ENCODE peak calls at places on chromosomes 3 and 15, in nine cellular contexts. F is cardiac muscle cell, P is GM23338, U is IMR-90, S is neuronal stem cell, I is lower lobe of right lung, O is PC-9, G is trophoblast cell, M is breast epithelium. Y is an unnamed sample. For H3K4me1, the result is how much of the 10 kb centered on the place peaks cover.

GRCh38 chr3:182787302-182788036 is 5.8 kb upstream of the ATP11B start:
- DNase-seq in O (no peak), G (no peak), I (no peak), S (no peak), F (peak), M (no peak), U (peak), P (no peak), Y (no peak)

GRCh38 chr15:68441045-68441743 is 9.2 kb upstream of the ITGA11 start:
- DNase-seq in M (no peak), G (no peak), P (no peak), U (peak), O (no peak), I (no peak), F (peak), S (no peak), Y (no peak)

GRCh38 chr3:130378677-130379191 is 33.3 kb downstream of the COL6A5 start:
- DNase-seq in G (peak), P (no peak), S (no peak), O (no peak), I (no peak), U (no peak), F (no peak), M (no peak), Y (no peak)

GRCh38 chr15:92392462-92392861 is 1.2 kb upstream of the ST8SIA2 start:
- DNase-seq in S (peak), G (no peak), P (peak), M (no peak), U (no peak), I (no peak), O (no peak), F (no peak), Y (no peak)

GRCh38 chr15:72315706-72316370 is 4.1 kb downstream of the CELF6 start:
- DNase-seq in S (no peak), I (no peak), P (no peak), G (no peak), F (peak), M (no peak), O (no peak), U (no peak), Y (peak)

GRCh38 chr3:17430574-17430973 is 311.9 kb downstream of the TBC1D5 start:
- DNase-seq in S (no peak), I (no peak), F (no peak), G (no peak), P (no peak), M (no peak), O (no peak), U (no peak), Y (no peak)

GRCh38 chr3:180615954-180616353 is 14.0 kb downstream of the TTC14 start:
- DNase-seq in P (no peak), S (no peak), M (no peak), U (no peak), O (no peak), I (no peak), F (no peak), G (no peak), Y (no peak)

GRCh38 chr15:95259513-95259912 is 1028.2 kb downstream of the MCTP2 start:
- DNase-seq in I (no peak), O (peak), S (peak), M (peak), U (peak), G (peak), P (peak), F (peak), Y (peak)

GRCh38 chr15:85003593-85004312 is 22.1 kb downstream of the PDE8A start:
- DNase-seq in M (no peak), O (no peak), I (peak), S (no peak), G (no peak), F (no peak), P (no peak), U (no peak), Y (no peak)

GRCh38 chr3:79947469-79947868 is 179.7 kb upstream of the ROBO1 start:
- DNase-seq in G (peak), I (no peak), U (no peak), O (no peak), F (no peak), M (no peak), P (no peak), S (no peak), Y (no peak)

GRCh38 chr3:29720660-29721059 is 439.8 kb downstream of the RBMS3 start:
- DNase-seq in M (no peak), O (no peak), S (no peak), I (no peak), P (no peak), G (no peak), F (no peak), U (no peak), Y (no peak)

GRCh38 chr3:16207031-16207430 is 32.6 kb downstream of the GALNT15 start:
- DNase-seq in M (no peak), I (no peak), P (no peak), G (no peak), O (no peak), U (no peak), S (no peak), F (no peak), Y (no peak)

GRCh38 chr3:13617097-13617738 is 68.3 kb downstream of the FBLN2 start:
- DNase-seq in S (no peak), G (no peak), M (no peak), O (no peak), U (no peak), I (no peak), F (no peak), P (no peak), Y (no peak)

GRCh38 chr3:124083990-124084389 is 92.1 kb upstream of the ROPN1 start:
- DNase-seq in U (no peak), G (no peak), P (no peak), M (no peak), F (no peak), O (no peak), I (no peak), S (no peak), Y (no peak)

GRCh38 chr3:175716451-175716850 is 857.3 kb downstream of the NAALADL2 start:
- DNase-seq in F (no peak), I (no peak), S (no peak), U (peak), P (no peak), O (no peak), G (no peak), M (no peak), Y (no peak)

GRCh38 chr3:48599509-48600285 is 4.6 kb upstream of the COL7A1 start:
- DNase-seq in U (no peak), P (no peak), G (no peak), O (no peak), F (no peak), M (no peak), S (no peak), I (no peak), Y (no peak)

GRCh38 chr3:187719628-187720336 is 17.4 kb upstream of the RTP2 start:
- DNase-seq in I (peak), F (peak), G (no peak), P (no peak), M (no peak), S (no peak), O (no peak), U (no peak), Y (no peak)

GRCh38 chr3:118067439-118067838 is 967.2 kb downstream of the IGSF11 start:
- DNase-seq in P (no peak), S (no peak), I (no peak), G (no peak), U (no peak), O (no peak), M (no peak), F (no peak), Y (no peak)

GRCh38 chr3:111801697-111802655 is 57.1 kb upstream of the PHLDB2 start:
- DNase-seq in O (peak), M (no peak), S (no peak), P (no peak), U (peak), F (peak), G (peak), I (no peak), Y (peak)

GRCh38 chr3:15007681-15008141 is 57.4 kb downstream of the MRPS25 start:
- DNase-seq in O (no peak), I (no peak), M (no peak), S (no peak), P (no peak), F (peak), U (peak), G (peak), Y (no peak)

GRCh38 chr3:16239082-16239770 is 25.5 kb downstream of the DPH3 start:
- DNase-seq in I (no peak), U (no peak), F (peak), M (no peak), O (no peak), S (no peak), P (no peak), G (no peak), Y (no peak)

GRCh38 chr3:51371943-51372557 is 13.0 kb upstream of the MANF start:
- DNase-seq in P (peak), F (peak), M (no peak), U (peak), O (peak), G (peak), S (peak), I (no peak), Y (peak)

GRCh38 chr3:126356373-126357298 is 572 bp downstream of the KLF15 start:
- DNase-seq in I (peak), P (peak), U (no peak), G (peak), O (no peak), M (no peak), S (peak), F (peak), Y (peak)

GRCh38 chr3:139537795-139538538 is 1.6 kb downstream of the RBP1 start:
- DNase-seq in P (no peak), O (no peak), U (no peak), M (no peak), F (no peak), G (no peak), S (no peak), I (no peak), Y (no peak)

GRCh38 chr15:70111203-70112017 is 13.7 kb upstream of the TLE3 start:
- DNase-seq in F (peak), S (peak), O (peak), M (peak), G (peak), I (no peak), P (peak), U (peak), Y (peak)

GRCh38 chr3:24843955-24844354 is 349.3 kb upstream of the THRB start:
- DNase-seq in S (no peak), U (no peak), O (no peak), M (no peak), I (no peak), G (no peak), P (no peak), F (no peak), Y (no peak)

GRCh38 chr3:113575191-113575590 is 42.8 kb downstream of the SIDT1 start:
- DNase-seq in G (no peak), F (no peak), O (no peak), P (peak), I (no peak), U (no peak), M (no peak), S (peak), Y (no peak)

GRCh38 chr3:192840143-192840836 is 77.4 kb downstream of the MB21D2 start:
- DNase-seq in U (no peak), P (no peak), F (no peak), I (no peak), M (no peak), S (no peak), G (no peak), O (no peak), Y (no peak)

GRCh38 chr3:13207975-13208705 is 134.9 kb upstream of the IQSEC1 start:
- DNase-seq in M (no peak), G (no peak), U (no peak), I (no peak), S (no peak), P (no peak), O (no peak), F (no peak), Y (no peak)

GRCh38 chr3:187968883-187969580 is 184.9 kb upstream of the LPP start:
- DNase-seq in M (peak), P (no peak), G (peak), O (no peak), S (no peak), F (peak), U (peak), I (no peak), Y (peak)

GRCh38 chr3:14324224-14324944 is 78.0 kb upstream of the SLC6A6 start:
- DNase-seq in P (no peak), F (no peak), O (peak), G (peak), M (no peak), U (peak), S (no peak), I (no peak), Y (no peak)

GRCh38 chr3:146581877-146582508 is 23.2 kb downstream of the PLSCR5 start:
- DNase-seq in U (peak), O (peak), I (no peak), S (no peak), F (peak), M (no peak), P (no peak), G (peak), Y (no peak)

GRCh38 chr15:67190813-67191212 is 63.6 kb downstream of the AAGAB start:
- DNase-seq in O (no peak), F (no peak), I (no peak), G (no peak), M (no peak), S (no peak), U (peak), P (no peak), Y (no peak)

GRCh38 chr3:46085421-46086082 is 58.3 kb upstream of the XCR1 start:
- DNase-seq in M (no peak), P (no peak), U (no peak), F (no peak), O (no peak), G (peak), S (no peak), I (no peak), Y (no peak)

GRCh38 chr3:150149651-150150051 is 179.0 kb upstream of the PFN2 start:
- DNase-seq in O (peak), M (no peak), P (no peak), F (peak), S (no peak), G (peak), I (no peak), U (peak), Y (no peak)

GRCh38 chr3:150146891-150147761 is 176.4 kb upstream of the PFN2 start:
- DNase-seq in I (no peak), O (no peak), U (peak), P (no peak), G (no peak), S (no peak), F (peak), M (no peak), Y (no peak)

GRCh38 chr3:150150633-150151032 is 179.9 kb upstream of the PFN2 start:
- DNase-seq in U (peak), G (no peak), O (no peak), S (no peak), P (no peak), F (peak), M (no peak), I (no peak), Y (no peak)

GRCh38 chr3:150145659-150146058 is 175.0 kb upstream of the PFN2 start:
- DNase-seq in I (no peak), F (peak), O (no peak), P (no peak), G (peak), S (no peak), M (no peak), U (peak), Y (no peak)

DNA sequence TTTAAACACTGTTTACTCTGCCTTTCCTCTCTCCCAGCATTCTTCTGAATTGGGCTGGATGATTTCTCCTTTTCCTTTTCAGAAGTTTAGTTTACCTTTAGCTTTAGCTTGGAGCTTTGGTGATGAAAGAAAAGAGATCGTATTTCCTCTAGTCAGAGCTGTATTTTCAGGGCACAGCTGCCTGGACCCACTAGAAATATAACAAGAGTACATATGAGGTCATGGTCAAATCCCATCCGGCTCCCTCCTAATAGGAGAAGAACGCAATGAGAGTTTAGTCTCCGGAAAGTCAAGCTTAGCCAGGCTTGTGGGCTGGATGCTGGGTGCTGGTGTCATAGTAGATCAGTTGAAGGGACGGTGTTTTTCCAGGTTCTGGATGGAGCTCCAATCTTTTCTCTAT is 177.1 kb upstream of the PFN2 start:
- DNase-seq in M (no peak), U (peak), O (no peak), S (no peak), G (no peak), F (peak), I (no peak), P (no peak), Y (no peak)
- H3K4me1 ChIP-seq in M (under half), U (under half), O (under half), S (under half), G (under half), F (under half), I (under half), P (under half), Y (under half)

GRCh38 chr3:36373084-36373483 is 7.2 kb upstream of the STAC start:
- DNase-seq in S (no peak), U (peak), I (no peak), P (no peak), O (peak), M (no peak), F (peak), G (no peak), Y (no peak)
- H3K27ac ChIP-seq in S (no peak), U (no peak), I (no peak), P (no peak), O (peak), M (peak), F (no peak), G (no peak), Y (no peak)

DNA sequence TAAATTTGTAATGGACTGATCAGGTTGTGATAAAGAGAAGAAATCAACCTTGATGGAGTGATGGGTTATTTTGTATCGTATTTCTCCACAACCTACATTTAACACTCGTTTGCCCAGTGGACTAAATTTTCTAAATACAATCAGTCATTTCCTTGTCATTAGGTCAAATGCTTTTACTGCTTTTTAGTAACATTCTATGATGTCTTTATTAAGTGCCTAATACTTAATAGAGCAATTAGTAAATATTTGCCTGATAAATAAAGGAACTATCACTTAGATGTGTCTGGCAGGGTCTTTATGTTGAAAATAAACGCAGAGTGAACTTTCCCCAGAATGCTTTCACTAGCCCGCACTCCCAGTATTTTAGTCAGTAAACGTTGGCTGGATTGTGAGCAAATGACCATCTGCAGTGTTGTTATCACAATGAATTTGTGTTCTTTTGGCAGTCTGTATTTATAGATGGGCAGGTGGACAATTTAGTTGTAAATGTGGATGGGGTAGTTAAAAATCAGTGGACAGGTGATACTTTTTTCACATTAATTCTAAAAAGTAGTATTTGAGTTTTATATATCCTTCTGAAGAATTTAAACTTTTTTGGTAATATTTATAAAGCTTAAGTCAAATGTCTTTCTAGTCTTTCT is 4.8 kb downstream of the USP3 start:
- DNase-seq in M (no peak), O (no peak), U (no peak), S (no peak), P (no peak), F (no peak), G (no peak), I (no peak), Y (no peak)
- H3K4me1 ChIP-seq in M (under half), O (half or more), U (under half), S (under half), P (under half), F (under half), G (under half), I (half or more), Y (half or more)

GRCh38 chr3:66408458-66408857 is 92.4 kb downstream of the LRIG1 start:
- DNase-seq in U (no peak), F (no peak), I (no peak), O (no peak), M (no peak), S (no peak), P (no peak), G (no peak), Y (peak)
- H3K27ac ChIP-seq in U (no peak), F (no peak), I (no peak), O (no peak), M (peak), S (no peak), P (peak), G (no peak), Y (peak)

GRCh38 chr3:133575121-133575520 is 1.6 kb downstream of the CDV3 start:
- DNase-seq in M (no peak), F (no peak), S (no peak), P (no peak), O (no peak), I (no peak), U (no peak), G (peak), Y (no peak)

GRCh38 chr3:133573629-133574194 is at the start of gene CDV3:
- DNase-seq in I (no peak), P (peak), O (no peak), S (no peak), G (no peak), M (no peak), F (no peak), U (no peak), Y (no peak)

GRCh38 chr3:133574260-133574881 is 885 bp downstream of the CDV3 start:
- DNase-seq in F (peak), G (peak), S (peak), P (peak), M (peak), O (peak), I (peak), U (peak), Y (peak)

GRCh38 chr3:133572158-133573053 is 1.1 kb upstream of the CDV3 start:
- DNase-seq in G (no peak), O (no peak), P (peak), F (peak), S (no peak), I (no peak), U (peak), M (no peak), Y (no peak)

DNA sequence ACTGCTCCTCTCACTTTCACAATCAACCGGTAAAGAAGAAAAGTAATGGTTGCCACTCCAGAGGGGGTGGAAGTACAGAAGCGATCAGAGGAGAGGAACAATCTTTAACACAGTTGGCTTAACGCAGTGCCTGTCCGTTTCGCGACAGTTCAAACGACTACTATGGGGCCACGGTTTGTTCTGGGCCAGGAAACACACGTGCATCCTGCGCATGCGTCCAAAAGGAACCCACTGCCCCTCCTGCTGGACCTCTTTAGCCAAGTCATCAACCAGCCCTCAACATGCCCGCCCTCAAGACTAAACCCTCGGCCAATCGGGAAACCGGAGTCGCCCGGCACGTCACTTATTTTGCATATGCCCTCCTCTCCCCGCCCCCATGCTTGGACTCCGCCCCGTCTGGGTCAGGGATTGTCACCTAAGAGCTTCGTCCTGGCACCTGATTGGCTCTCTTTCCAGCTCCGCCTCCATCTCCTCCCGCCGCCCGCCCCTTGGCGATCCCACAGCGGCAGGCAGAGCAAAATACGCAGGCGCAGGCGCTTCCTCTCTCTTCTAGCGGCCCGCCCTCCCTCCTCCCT is 345 bp upstream of the CDV3 start:
- DNase-seq in U (peak), I (peak), G (peak), M (peak), F (peak), S (peak), O (peak), P (peak), Y (peak)
- H3K4me1 ChIP-seq in U (under half), I (under half), G (under half), M (under half), F (under half), S (under half), O (half or more), P (under half), Y (half or more)

DNA sequence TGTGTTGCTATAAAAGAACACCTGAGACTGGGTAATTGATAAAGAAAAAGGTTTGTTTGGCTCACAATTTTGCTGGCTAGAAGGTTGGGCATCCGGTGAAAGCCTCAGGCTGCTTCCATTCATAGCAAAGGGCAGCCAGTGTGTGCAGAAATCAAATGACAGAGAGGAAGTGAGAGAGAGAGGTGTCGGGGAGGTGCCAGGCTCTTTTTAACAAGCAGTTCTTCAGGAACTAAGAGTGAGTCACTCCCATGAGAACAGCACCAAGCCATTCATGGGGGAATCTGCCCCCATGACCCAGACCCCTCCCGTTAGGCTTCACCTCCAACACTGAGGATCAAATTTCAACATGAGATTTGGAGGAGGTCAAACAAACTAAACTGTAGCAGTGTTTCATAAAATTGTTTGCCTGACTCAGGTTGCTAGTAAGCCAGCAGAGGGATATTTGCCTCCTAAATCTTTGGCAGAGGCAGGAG is 4.5 kb upstream of the PARP15 start:
- DNase-seq in I (peak), M (no peak), F (peak), P (peak), S (no peak), U (peak), G (peak), O (peak), Y (peak)
- H3K27ac ChIP-seq in I (peak), M (no peak), F (no peak), P (peak), S (peak), U (no peak), G (no peak), O (peak), Y (peak)

Y was measured in body of pancreas.